ENCODE peak calls at places on chromosomes 3 and 15, in five cellular contexts. P, B, S, X and Q are unnamed samples.

GRCh38 chr3:174862101-174862500 is 3.0 kb downstream of the NAALADL2 start:
- DNase-seq in P (no peak), B (no peak), S (no peak), X (peak), Q (no peak)

GRCh38 chr15:69118089-69118488 is 42.3 kb upstream of the GLCE start:
- DNase-seq in P (no peak), B (peak), S (no peak), X (no peak), Q (peak)

GRCh38 chr15:62248277-62248974 is 83.3 kb upstream of the C2CD4B start:
- DNase-seq in P (no peak), B (no peak), S (no peak), X (no peak), Q (no peak)

GRCh38 chr3:142857056-142857455 is 31.8 kb downstream of the PCOLCE2 start:
- DNase-seq in P (peak), B (peak), S (no peak), X (no peak), Q (peak)

GRCh38 chr3:158532099-158532734 is 38.8 kb upstream of the MLF1 start:
- DNase-seq in P (peak), B (peak), S (no peak), X (peak), Q (peak)

GRCh38 chr3:140270329-140270728 is 335.3 kb downstream of the CLSTN2 start:
- DNase-seq in P (no peak), B (no peak), S (no peak), X (no peak), Q (no peak)

GRCh38 chr3:184466413-184466960 is 86.6 kb downstream of the CHRD start:
- DNase-seq in P (peak), B (peak), S (peak), X (peak), Q (peak)

GRCh38 chr3:120275553-120276092 is 9.4 kb downstream of the GPR156 start:
- DNase-seq in P (no peak), B (no peak), S (no peak), X (no peak), Q (no peak)

GRCh38 chr3:87298111-87298718 is 21.8 kb upstream of the POU1F1 start:
- DNase-seq in P (peak), B (peak), S (no peak), X (peak), Q (peak)

GRCh38 chr3:133196527-133196926 is 158.3 kb downstream of the TMEM108 start:
- DNase-seq in P (no peak), B (no peak), S (no peak), X (no peak), Q (no peak)

GRCh38 chr3:135915206-135915605 is 50.3 kb upstream of the PPP2R3A start:
- DNase-seq in P (no peak), B (no peak), S (no peak), X (peak), Q (no peak)

GRCh38 chr3:31839144-31839917 is 141.7 kb downstream of the OSBPL10 start:
- DNase-seq in P (no peak), B (peak), S (no peak), X (peak), Q (peak)

GRCh38 chr15:65819563-65819960 is 27.5 kb upstream of the DENND4A start:
- DNase-seq in P (no peak), B (no peak), S (no peak), X (no peak), Q (no peak)
- H3K4me3 ChIP-seq in P (no peak), B (no peak), S (no peak), X (no peak), Q (no peak)

DNA sequence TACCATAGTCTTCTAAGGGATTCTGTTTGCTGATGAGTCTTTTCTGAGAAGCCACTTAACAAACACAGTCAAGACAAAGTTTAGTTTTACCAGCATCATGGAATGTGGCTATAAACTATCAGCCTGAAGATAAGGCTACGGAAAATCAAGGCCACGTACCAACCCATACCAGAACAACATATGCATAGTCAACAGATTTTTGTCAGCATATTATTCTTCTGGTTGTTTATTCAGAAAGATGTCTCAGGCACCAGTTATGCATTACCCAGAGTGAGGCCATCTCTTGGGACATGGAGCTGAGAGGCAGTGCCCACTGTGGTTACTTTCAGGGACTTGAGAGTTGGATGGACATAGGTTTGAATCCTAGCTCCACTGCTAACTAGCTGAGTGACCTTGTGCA is 60.4 kb downstream of the SOX2 start:
- DNase-seq in P (no peak), B (no peak), S (no peak), X (no peak), Q (no peak)
- H3K4me3 ChIP-seq in P (no peak), B (no peak), S (no peak), X (no peak), Q (no peak)

DNA sequence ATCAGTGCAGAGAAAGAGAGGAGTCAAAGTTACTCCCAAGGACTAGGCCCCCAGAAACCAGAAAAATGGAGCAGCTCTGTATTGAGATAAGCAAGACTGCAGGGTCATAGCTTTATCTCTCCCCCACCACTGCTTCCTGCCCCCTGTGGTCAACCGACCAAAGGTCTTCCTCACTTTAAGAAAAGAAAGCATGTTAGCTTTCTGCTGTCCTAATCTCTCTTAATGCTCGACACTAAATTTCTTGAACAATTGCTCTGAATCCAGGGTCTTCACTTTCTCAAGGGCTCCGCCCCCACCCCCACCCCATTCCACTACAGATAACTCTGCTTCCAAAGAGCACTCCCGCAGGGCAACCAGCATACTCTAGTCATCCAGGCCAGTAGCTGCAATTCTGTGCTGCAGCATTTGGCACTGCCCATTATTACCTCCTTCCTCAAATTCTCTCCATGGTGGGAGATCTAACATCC is 31.9 kb downstream of the TNIK start:
- DNase-seq in P (no peak), B (no peak), S (no peak), X (no peak), Q (no peak)
- H3K4me3 ChIP-seq in P (no peak), B (no peak), S (no peak), X (no peak), Q (no peak)

GRCh38 chr15:76905013-76905839 is at the start of gene SCAPER:
- DNase-seq in P (peak), B (peak), S (peak), X (peak), Q (peak)

GRCh38 chr15:76904461-76905012 is 603 bp downstream of the SCAPER start:
- DNase-seq in P (peak), B (no peak), S (peak), X (peak), Q (peak)

GRCh38 chr15:76901965-76902364 is 3.2 kb downstream of the SCAPER start:
- DNase-seq in P (no peak), B (no peak), S (no peak), X (no peak), Q (no peak)

GRCh38 chr15:76905855-76906254 is 715 bp upstream of the SCAPER start:
- DNase-seq in P (peak), B (no peak), S (no peak), X (peak), Q (peak)

DNA sequence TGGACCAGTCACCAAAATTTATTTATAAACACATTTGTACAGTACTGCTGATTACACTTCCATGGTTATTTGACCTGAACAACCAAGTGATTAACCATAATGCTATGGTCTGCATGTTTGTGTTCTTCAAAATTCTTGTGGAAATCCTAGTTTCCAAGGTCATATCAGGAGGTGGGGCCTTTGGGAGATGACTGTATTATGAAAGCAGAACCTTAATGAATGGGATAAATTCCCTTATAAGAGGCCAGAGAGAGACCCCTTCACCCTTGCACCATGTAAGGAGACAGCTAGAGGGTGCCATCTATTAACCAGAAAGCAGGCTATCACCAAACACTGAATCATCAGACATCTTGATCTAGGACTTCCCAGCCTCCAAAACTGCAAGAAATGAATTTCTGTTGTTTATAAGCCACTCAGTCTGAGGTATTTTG is 1.9 kb downstream of the SCAPER start:
- DNase-seq in P (peak), B (peak), S (no peak), X (peak), Q (peak)
- H3K4me3 ChIP-seq in P (peak), B (no peak), S (no peak), X (no peak), Q (no peak)

DNA sequence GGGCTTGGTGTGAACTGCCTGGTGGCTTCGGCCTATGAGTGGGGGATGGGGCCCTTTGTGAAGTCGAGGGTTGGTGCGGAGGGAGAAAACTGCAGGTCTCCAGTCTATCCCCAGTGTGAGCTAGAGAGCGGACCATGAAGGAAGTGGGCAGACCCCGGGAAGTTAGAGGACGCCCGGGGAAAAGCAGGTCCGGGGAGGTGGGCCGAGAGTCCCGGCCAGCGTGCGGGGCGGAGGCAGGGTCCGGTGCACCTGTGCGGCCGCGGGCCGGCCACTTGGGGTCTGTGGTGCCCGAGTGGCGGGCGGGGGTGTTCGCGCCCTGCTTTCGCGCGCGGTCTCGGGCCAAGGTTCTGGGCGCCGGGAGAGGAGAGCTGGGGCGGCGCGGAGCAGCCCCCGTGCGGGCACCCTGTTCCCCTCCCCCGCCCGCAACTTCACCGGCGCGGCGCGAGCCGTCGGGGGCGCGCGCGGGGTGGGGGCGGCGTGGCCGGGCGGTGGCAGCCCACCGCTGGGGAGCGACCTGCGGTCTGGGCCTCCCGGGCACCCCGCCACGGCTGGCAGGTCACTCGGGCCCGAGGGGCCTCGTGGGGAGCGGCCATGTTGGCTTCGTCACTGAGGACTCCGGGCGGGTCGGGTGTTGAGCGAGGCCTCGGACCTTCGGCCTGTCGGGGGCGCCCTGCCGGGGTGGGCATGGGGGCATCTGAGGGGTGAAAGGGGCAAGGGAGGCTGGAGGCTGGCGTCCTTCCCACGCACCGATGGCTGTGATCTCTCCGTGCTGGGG is 4.8 kb downstream of the UBE2E1 start:
- DNase-seq in P (peak), B (no peak), S (peak), X (no peak), Q (peak)
- H3K4me3 ChIP-seq in P (peak), B (peak), S (peak), X (peak), Q (peak)

GRCh38 chr15:41881925-41882688 is 11.7 kb downstream of the SPTBN5 start:
- DNase-seq in P (no peak), B (peak), S (no peak), X (no peak), Q (peak)
- H3K4me3 ChIP-seq in P (no peak), B (no peak), S (peak), X (no peak), Q (no peak)